ENCODE peak calls at places on chromosomes 11 and 22, in five cellular contexts. X is tibial artery, M is body of pancreas, N is endothelial cell, S is colonic mucosa. I is an unnamed sample.

GRCh38 chr11:35951659-35952058 is 7.8 kb downstream of the LDLRAD3 start:
- DNase-seq in X (no peak), M (no peak), N (no peak), S (no peak), I (no peak)

GRCh38 chr11:29005401-29005980 is 897.3 kb downstream of the METTL15 start:
- DNase-seq in X (no peak), M (no peak), N (no peak), S (no peak), I (no peak)

GRCh38 chr11:34126959-34127848 is 21.8 kb downstream of the NAT10 start:
- DNase-seq in X (peak), M (no peak), N (no peak), S (no peak), I (no peak)

GRCh38 chr11:83272627-83273026 is 13.5 kb downstream of the CCDC90B start:
- DNase-seq in X (no peak), M (no peak), N (no peak), S (no peak), I (no peak)

GRCh38 chr11:67248653-67249052 is 17.6 kb upstream of the GRK2 start:
- DNase-seq in X (peak), M (no peak), N (no peak), S (no peak), I (no peak)

GRCh38 chr22:19373450-19373849 is 58.1 kb downstream of the HIRA start:
- DNase-seq in X (no peak), M (no peak), N (no peak), S (no peak), I (no peak)

GRCh38 chr11:71282581-71283351 is 30.4 kb upstream of the SHANK2 start:
- DNase-seq in X (no peak), M (peak), N (no peak), S (peak), I (no peak)

GRCh38 chr11:93850585-93851018 is at the start of gene VSTM5:
- DNase-seq in X (no peak), M (no peak), N (no peak), S (peak), I (no peak)

GRCh38 chr22:38115423-38116205 is 5.1 kb upstream of the BAIAP2L2 start:
- DNase-seq in X (no peak), M (no peak), N (no peak), S (no peak), I (no peak)

GRCh38 chr11:111555255-111555654 is 14.7 kb downstream of the LAYN start:
- DNase-seq in X (no peak), M (no peak), N (no peak), S (no peak), I (no peak)

GRCh38 chr11:60914620-60915249 is 777 bp downstream of the TMEM109 start:
- DNase-seq in X (no peak), M (no peak), N (peak), S (peak), I (no peak)

GRCh38 chr22:38860291-38861169 is 11.5 kb downstream of the CBX6 start:
- DNase-seq in X (peak), M (no peak), N (no peak), S (no peak), I (no peak)

GRCh38 chr22:46951973-46952372 is 189.5 kb downstream of the TBC1D22A start:
- DNase-seq in X (no peak), M (no peak), N (no peak), S (no peak), I (no peak)

GRCh38 chr11:86275493-86276370 is 26.3 kb upstream of the HIKESHI start:
- DNase-seq in X (no peak), M (no peak), N (no peak), S (no peak), I (no peak)

GRCh38 chr22:21632237-21632895 is at the start of gene CCDC116:
- DNase-seq in X (no peak), M (no peak), N (no peak), S (no peak), I (no peak)

GRCh38 chr11:40281055-40281580 is 1178.3 kb downstream of the LRRC4C start:
- DNase-seq in X (no peak), M (no peak), N (no peak), S (no peak), I (no peak)

DNA sequence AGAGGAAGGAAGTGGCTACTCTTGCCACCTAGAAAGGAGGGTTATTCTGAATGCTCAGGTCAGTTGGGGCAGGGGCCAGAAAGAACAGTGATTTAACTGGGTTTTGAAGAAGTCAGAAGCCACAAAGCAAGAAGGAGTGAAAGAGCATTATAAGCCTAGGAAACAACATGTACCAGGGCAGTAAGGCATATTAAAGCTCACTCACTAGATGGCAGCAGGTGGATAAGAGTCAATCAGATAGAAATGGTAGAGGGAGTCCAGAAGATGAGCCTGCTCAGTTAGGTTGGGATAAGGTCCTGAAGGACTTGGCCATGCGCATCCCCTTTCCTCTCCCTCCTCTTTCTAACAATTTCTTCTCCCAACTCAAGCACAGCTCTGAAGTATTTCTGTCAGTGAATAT is 22.0 kb upstream of the PATE1 start:
- DNase-seq in X (no peak), M (no peak), N (no peak), S (no peak), I (no peak)
- TF ChIP-seq CTCF in X (no peak), M (no peak), N (no peak), S (no peak), I (peak)

DNA sequence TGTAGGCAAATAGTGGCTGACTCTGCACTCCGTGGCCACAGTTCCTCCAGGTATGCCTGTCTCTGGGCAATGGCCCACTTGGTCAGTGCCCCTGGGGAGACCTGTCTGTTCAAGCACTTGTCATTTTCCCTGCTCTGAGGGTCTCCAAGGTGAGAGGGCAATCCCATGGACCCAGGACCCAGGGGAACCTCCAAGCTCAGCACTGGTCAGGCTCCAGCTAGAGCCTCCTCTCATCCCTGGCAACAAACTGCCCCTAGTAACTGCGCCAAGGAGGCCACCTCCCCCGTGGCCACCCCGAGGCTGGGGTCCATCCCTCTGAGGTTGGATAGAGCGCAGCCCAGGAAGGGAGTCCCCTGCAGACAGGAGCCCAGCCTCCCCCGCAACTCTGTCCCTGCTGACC is 713 bp upstream of the ANKK1 start:
- DNase-seq in X (no peak), M (no peak), N (no peak), S (no peak), I (no peak)
- TF ChIP-seq CTCF in X (no peak), M (no peak), N (no peak), S (no peak), I (no peak)

GRCh38 chr11:133082453-133082781 is 449.9 kb downstream of the OPCML start:
- DNase-seq in X (no peak), M (peak), N (peak), S (peak), I (no peak)

GRCh38 chr11:133081730-133082452 is 450.4 kb downstream of the OPCML start:
- DNase-seq in X (no peak), M (no peak), N (peak), S (no peak), I (no peak)

GRCh38 chr11:133086518-133086917 is 445.8 kb downstream of the OPCML start:
- DNase-seq in X (no peak), M (no peak), N (no peak), S (no peak), I (no peak)

GRCh38 chr11:133081020-133081419 is 451.3 kb downstream of the OPCML start:
- DNase-seq in X (no peak), M (no peak), N (no peak), S (no peak), I (no peak)

GRCh38 chr11:133082851-133083488 is 449.3 kb downstream of the OPCML start:
- DNase-seq in X (no peak), M (peak), N (peak), S (peak), I (no peak)
- TF ChIP-seq CTCF in X (peak), M (peak), N (peak), S (peak), I (peak)

GRCh38 chr11:32231909-32232493 is 141.1 kb downstream of the RCN1 start:
- DNase-seq in X (no peak), M (no peak), N (peak), S (no peak), I (no peak)
- TF ChIP-seq CTCF in X (no peak), M (peak), N (peak), S (peak), I (peak)

GRCh38 chr11:84993386-84993785 is 633.8 kb downstream of the DLG2 start:
- DNase-seq in X (no peak), M (no peak), N (peak), S (peak), I (no peak)
- TF ChIP-seq CTCF in X (no peak), M (no peak), N (peak), S (no peak), I (no peak)

GRCh38 chr11:43515090-43515489 is 156.4 kb downstream of the TTC17 start:
- DNase-seq in X (no peak), M (no peak), N (peak), S (no peak), I (no peak)
- TF ChIP-seq CTCF in X (no peak), M (no peak), N (no peak), S (no peak), I (peak)